ENCODE peak calls at places on chromosome 10, in eight cellular contexts. Q is osteoblast, P is lower lobe of right lung, J is mucosa of descending colon, G is transverse colon, H is PC-3, F is tibial artery, B is IMR-90. R is an unnamed sample.

GRCh38 chr10:50653142-50653541 is 29.4 kb upstream of the SGMS1 start:
- DNase-seq in Q (no peak), P (no peak), J (no peak), G (no peak), H (peak; percentile 83), F (no peak), B (peak; percentile 47), R (no peak)

GRCh38 chr10:127919418-127920191 is 12.7 kb downstream of the PTPRE start:
- DNase-seq in Q (peak; percentile 88), P (no peak), J (no peak), G (no peak), H (peak; percentile 38), F (no peak), B (peak; percentile 37), R (no peak)

GRCh38 chr10:75845538-75845937 is 414.1 kb downstream of the LRMDA start:
- DNase-seq in Q (no peak), P (no peak), J (no peak), G (no peak), H (no peak), F (no peak), B (no peak), R (no peak)

GRCh38 chr10:33363112-33363511 is 28.6 kb upstream of the NRP1 start:
- DNase-seq in Q (no peak), P (no peak), J (no peak), G (no peak), H (peak; percentile 98), F (no peak), B (peak; percentile 39), R (no peak)

GRCh38 chr10:71945819-71946474 is 18.2 kb upstream of the CHST3 start:
- DNase-seq in Q (no peak), P (no peak), J (no peak), G (no peak), H (no peak), F (no peak), B (no peak), R (no peak)

GRCh38 chr10:83127942-83128575 is 1011.2 kb upstream of the GHITM start:
- DNase-seq in Q (no peak), P (no peak), J (no peak), G (no peak), H (no peak), F (no peak), B (no peak), R (no peak)

GRCh38 chr10:44413416-44413815 is 28.5 kb upstream of the CXCL12 start:
- DNase-seq in Q (peak; percentile 62), P (no peak), J (no peak), G (no peak), H (no peak), F (no peak), B (no peak), R (no peak)

GRCh38 chr10:106565546-106565945 is 599.0 kb downstream of the SORCS1 start:
- DNase-seq in Q (no peak), P (no peak), J (no peak), G (no peak), H (peak; percentile 78), F (no peak), B (peak; percentile 47), R (no peak)

GRCh38 chr10:100889546-100889945 is 23.2 kb upstream of the SLF2 start:
- DNase-seq in Q (no peak), P (no peak), J (no peak), G (no peak), H (no peak), F (no peak), B (no peak), R (no peak)

GRCh38 chr10:100887761-100888296 is 24.9 kb upstream of the SLF2 start:
- DNase-seq in Q (no peak), P (no peak), J (no peak), G (no peak), H (no peak), F (no peak), B (no peak), R (no peak)

GRCh38 chr10:100890141-100890695 is 22.5 kb upstream of the SLF2 start:
- DNase-seq in Q (no peak), P (no peak), J (no peak), G (no peak), H (no peak), F (no peak), B (no peak), R (no peak)

GRCh38 chr10:100890696-100891271 is 22.0 kb upstream of the SLF2 start:
- DNase-seq in Q (peak; percentile 88), P (no peak), J (no peak), G (no peak), H (peak; percentile 88), F (no peak), B (peak; percentile 98), R (no peak)

GRCh38 chr10:100888957-100889356 is 23.8 kb upstream of the SLF2 start:
- DNase-seq in Q (no peak), P (no peak), J (no peak), G (no peak), H (no peak), F (no peak), B (no peak), R (no peak)
- TF ChIP-seq CTCF in Q (peak; percentile 55), P (no peak), J (no peak), G (peak; percentile 12), H (peak; percentile 47), F (no peak), B (peak; percentile 29), R (no peak)

GRCh38 chr10:59314284-59314683 is 48.1 kb downstream of the FAM13C start:
- DNase-seq in Q (no peak), P (no peak), J (no peak), G (no peak), H (no peak), F (no peak), B (no peak), R (no peak)
- H3K4me1 ChIP-seq in Q (no peaks in the 10 kb centered on the region), P (peaks cover 12% of the 10 kb centered on the region), J (no peaks in the 10 kb centered on the region), G (peaks cover 20% of the 10 kb centered on the region), H (no peaks in the 10 kb centered on the region), F (peaks cover 48% of the 10 kb centered on the region), B (no peaks in the 10 kb centered on the region), R (peaks cover 9% of the 10 kb centered on the region)

GRCh38 chr10:112964482-112964881 is 14.4 kb downstream of the TCF7L2 start:
- DNase-seq in Q (no peak), P (no peak), J (no peak), G (no peak), H (no peak), F (no peak), B (no peak), R (no peak)
- H3K4me3 ChIP-seq in Q (no peak overlapping the region), P (no peak overlapping the region), J (no peak overlapping the region), G (no peak overlapping the region), H (no peak overlapping the region), F (no peak overlapping the region), B (no peak overlapping the region), R (no peak overlapping the region)

GRCh38 chr10:12638781-12639180 is 289.4 kb downstream of the CAMK1D start:
- DNase-seq in Q (no peak), P (no peak), J (no peak), G (no peak), H (no peak), F (no peak), B (no peak), R (no peak)

GRCh38 chr10:12636585-12636984 is 287.2 kb downstream of the CAMK1D start:
- DNase-seq in Q (no peak), P (no peak), J (no peak), G (no peak), H (no peak), F (no peak), B (no peak), R (no peak)

GRCh38 chr10:12638103-12638502 is 288.8 kb downstream of the CAMK1D start:
- DNase-seq in Q (peak; percentile 3), P (no peak), J (peak; percentile 83), G (peak; percentile 85), H (no peak), F (no peak), B (peak; percentile 31), R (no peak)

GRCh38 chr10:12640026-12640425 is 290.7 kb downstream of the CAMK1D start:
- DNase-seq in Q (no peak), P (no peak), J (no peak), G (no peak), H (no peak), F (no peak), B (no peak), R (no peak)

DNA sequence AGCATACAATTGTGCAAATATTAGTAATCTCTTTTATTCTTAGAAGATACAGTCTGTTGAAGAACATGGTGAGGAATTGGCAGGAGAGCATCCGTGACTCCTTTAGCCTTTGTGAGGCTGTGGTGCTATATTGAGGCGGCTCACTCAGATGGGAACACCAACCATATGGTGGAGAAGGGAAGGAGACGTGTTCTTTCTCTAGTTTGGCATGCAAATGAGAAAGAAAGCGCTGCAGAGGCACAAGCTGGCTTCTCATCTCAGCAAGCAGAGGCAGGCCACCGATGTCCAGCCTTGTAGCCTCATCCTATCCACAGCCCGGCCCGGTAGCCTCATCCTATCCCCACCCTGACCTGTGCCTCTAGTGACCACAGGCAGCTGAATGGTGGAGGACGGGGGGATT is 288.3 kb downstream of the CAMK1D start:
- DNase-seq in Q (no peak), P (no peak), J (no peak), G (no peak), H (no peak), F (no peak), B (no peak), R (no peak)
- TF ChIP-seq CTCF in Q (no peak), P (no peak), J (no peak), G (no peak), H (no peak), F (no peak), B (no peak), R (no peak)

GRCh38 chr10:88293651-88294230 is 289.4 kb downstream of the RNLS start:
- DNase-seq in Q (no peak), P (no peak), J (no peak), G (no peak), H (no peak), F (no peak), B (no peak), R (no peak)
- H3K4me1 ChIP-seq in Q (peaks cover 25% of the 10 kb centered on the region), P (no peaks in the 10 kb centered on the region), J (no peaks in the 10 kb centered on the region), G (peaks cover 12% of the 10 kb centered on the region), H (no peaks in the 10 kb centered on the region), F (peaks cover 3% of the 10 kb centered on the region), B (peaks cover 6% of the 10 kb centered on the region), R (no peaks in the 10 kb centered on the region)